ENCODE peak calls at places on chromosomes 16 and 17, in seven cellular contexts. B is A172; M is stimulated activated CD4-positive, alpha-beta T cell treated with anti-CD3 and anti-CD28 coated beads, Interleukin-1b, Interleukin-23, amount 100 ng/mL, for 24 hours; J is HFF-Myc; D is activated naive CD4-positive, alpha-beta T cell treated with anti-CD3 and anti-CD28 coated beads, Interleukin-2, amount 10 ng/mL, durations not matched to agents 7 days and 5 days; E is posterior cingulate gyrus; V is Calu3. N is an unnamed sample.

GRCh38 chr17:34397265-34397664 is 34.2 kb upstream of the CCL1 start:
- DNase-seq in B (no peak), M (no peak), J (no peak), D (no peak), E (no peak), V (no peak), N (no peak)

GRCh38 chr16:51719376-51719775 is 568.3 kb upstream of the SALL1 start:
- DNase-seq in B (no peak), M (no peak), J (no peak), D (no peak), E (no peak), V (no peak), N (no peak)

GRCh38 chr16:27818231-27818630 is 245.3 kb downstream of the GSG1L start:
- DNase-seq in B (no peak), M (no peak), J (no peak), D (no peak), E (no peak), V (no peak), N (no peak)

GRCh38 chr16:57386381-57386951 is 14.2 kb downstream of the CX3CL1 start:
- DNase-seq in B (no peak), M (no peak), J (no peak), D (no peak), E (no peak), V (no peak), N (peak; percentile 29)

GRCh38 chr16:31513126-31513525 is 4.9 kb upstream of the RUSF1 start:
- DNase-seq in B (peak; percentile 63), M (no peak), J (no peak), D (no peak), E (no peak), V (no peak), N (no peak)

GRCh38 chr16:87392823-87393679 is 915 bp downstream of the MAP1LC3B start:
- DNase-seq in B (peak; percentile 32), M (no peak), J (no peak), D (peak; percentile 61), E (no peak), V (peak; percentile 42), N (no peak)

GRCh38 chr17:27569257-27569722 is 61.7 kb upstream of the LGALS9 start:
- DNase-seq in B (no peak), M (no peak), J (no peak), D (peak; percentile 58), E (no peak), V (peak; percentile 60), N (no peak)

GRCh38 chr17:76696763-76697701 is 13.7 kb downstream of the MXRA7 start:
- DNase-seq in B (no peak), M (no peak), J (no peak), D (no peak), E (no peak), V (no peak), N (no peak)

GRCh38 chr17:20267459-20267842 is 199.9 kb downstream of the LGALS9B start:
- DNase-seq in B (no peak), M (no peak), J (no peak), D (no peak), E (no peak), V (no peak), N (no peak)

GRCh38 chr17:37048806-37049205 is 100.1 kb downstream of the AATF start:
- DNase-seq in B (no peak), M (no peak), J (no peak), D (no peak), E (no peak), V (no peak), N (no peak)

GRCh38 chr16:51854401-51854951 is 692.5 kb downstream of the TOX3 start:
- DNase-seq in B (peak; percentile 63), M (no peak), J (no peak), D (no peak), E (no peak), V (no peak), N (no peak)

GRCh38 chr17:12665263-12666210 is at the start of gene MYOCD:
- DNase-seq in B (no peak), M (no peak), J (no peak), D (no peak), E (no peak), V (peak; percentile 18), N (no peak)

GRCh38 chr17:1640329-1641064 is 5.0 kb downstream of the SCARF1 start:
- DNase-seq in B (no peak), M (no peak), J (no peak), D (no peak), E (peak; percentile 27), V (no peak), N (no peak)

GRCh38 chr16:51939371-51940005 is 607.5 kb downstream of the TOX3 start:
- DNase-seq in B (no peak), M (no peak), J (no peak), D (no peak), E (no peak), V (no peak), N (no peak)

GRCh38 chr17:60640503-60640902 is 37.1 kb upstream of the BCAS3 start:
- DNase-seq in B (peak; percentile 31), M (no peak), J (no peak), D (no peak), E (no peak), V (no peak), N (no peak)

GRCh38 chr17:869567-870530 is 87.7 kb downstream of the MRM3 start:
- DNase-seq in B (peak; percentile 66), M (no peak), J (no peak), D (no peak), E (no peak), V (no peak), N (no peak)

GRCh38 chr17:82947051-82947991 is 107.5 kb upstream of the ZNF750 start:
- DNase-seq in B (no peak), M (no peak), J (no peak), D (peak; percentile 5), E (no peak), V (no peak), N (no peak)

GRCh38 chr17:13879961-13880466 is 189.3 kb upstream of the COX10 start:
- DNase-seq in B (no peak), M (no peak), J (no peak), D (no peak), E (no peak), V (no peak), N (no peak)

GRCh38 chr17:43456661-43457361 is 27.0 kb upstream of the DHX8 start:
- DNase-seq in B (peak; percentile 53), M (no peak), J (peak; percentile 56), D (no peak), E (no peak), V (peak; percentile 26), N (no peak)

GRCh38 chr16:14365200-14365851 is 264.7 kb downstream of the PARN start:
- DNase-seq in B (no peak), M (no peak), J (no peak), D (no peak), E (no peak), V (no peak), N (no peak)

GRCh38 chr16:68257251-68257905 is 6.9 kb upstream of the SLC7A6 start:
- DNase-seq in B (peak; percentile 49), M (no peak), J (no peak), D (peak; percentile 69), E (peak; percentile 49), V (no peak), N (no peak)

GRCh38 chr17:71438631-71439146 is 682.1 kb upstream of the SOX9 start:
- DNase-seq in B (peak; percentile 97), M (no peak), J (peak; percentile 86), D (no peak), E (no peak), V (peak; percentile 45), N (peak; percentile 80)

GRCh38 chr16:54425068-54425467 is 138.5 kb upstream of the IRX3 start:
- DNase-seq in B (no peak), M (no peak), J (no peak), D (no peak), E (no peak), V (no peak), N (no peak)

GRCh38 chr16:24580665-24581064 is 41.3 kb downstream of the RBBP6 start:
- DNase-seq in B (no peak), M (no peak), J (peak; percentile 5), D (no peak), E (no peak), V (no peak), N (peak; percentile 5)

GRCh38 chr16:1688807-1689560 is 10.9 kb downstream of the JPT2 start:
- DNase-seq in B (peak; percentile 93), M (no peak), J (no peak), D (no peak), E (no peak), V (peak; percentile 92), N (no peak)